ENCODE peak calls at places on chromosomes 4 and X, in four cellular contexts. One of them, this sample, is unnamed.

GRCh38 chr4:160510925-160511324 is 1408.0 kb downstream of the RAPGEF2 start:
- DNase-seq in pancreas: no peak
- DNase-seq in GM13976: no peak
- DNase-seq in astrocyte: peak; percentile 20
- DNase-seq in this sample: no peak

GRCh38 chrX:74422029-74422352 is 698 bp downstream of the SLC16A2 start:
- DNase-seq in pancreas: peak; percentile 56
- DNase-seq in GM13976: no peak
- DNase-seq in astrocyte: no peak
- DNase-seq in this sample: no peak

GRCh38 chr4:6938237-6938636 is 28.6 kb downstream of the TBC1D14 start:
- DNase-seq in pancreas: no peak
- DNase-seq in GM13976: no peak
- DNase-seq in astrocyte: no peak
- DNase-seq in this sample: no peak

GRCh38 chrX:78725257-78725656 is 22.3 kb upstream of the LPAR4 start:
- DNase-seq in pancreas: no peak
- DNase-seq in GM13976: no peak
- DNase-seq in astrocyte: no peak
- DNase-seq in this sample: no peak

GRCh38 chr4:152680988-152681731 is 1.4 kb upstream of the TMEM154 start:
- DNase-seq in pancreas: no peak
- DNase-seq in GM13976: no peak
- DNase-seq in astrocyte: peak; percentile 93
- DNase-seq in this sample: no peak

GRCh38 chr4:478373-478772 is 20.6 kb downstream of the ZNF721 start:
- DNase-seq in pancreas: no peak
- DNase-seq in GM13976: no peak
- DNase-seq in astrocyte: peak; percentile 43
- DNase-seq in this sample: no peak

GRCh38 chr4:6568689-6569332 is 6.2 kb upstream of the MAN2B2 start:
- DNase-seq in pancreas: no peak
- DNase-seq in GM13976: no peak
- DNase-seq in astrocyte: peak; percentile 78
- DNase-seq in this sample: no peak

GRCh38 chr4:2643555-2643954 is 107.1 kb downstream of the FAM193A start:
- DNase-seq in pancreas: no peak
- DNase-seq in GM13976: no peak
- DNase-seq in astrocyte: no peak
- DNase-seq in this sample: no peak

GRCh38 chr4:98469776-98470175 is 188.6 kb downstream of the TSPAN5 start:
- DNase-seq in pancreas: no peak
- DNase-seq in GM13976: no peak
- DNase-seq in astrocyte: no peak
- DNase-seq in this sample: no peak

GRCh38 chr4:78691971-78692814 is 84.0 kb upstream of the BMP2K start:
- DNase-seq in pancreas: no peak
- DNase-seq in GM13976: peak; percentile 32
- DNase-seq in astrocyte: no peak
- DNase-seq in this sample: no peak

GRCh38 chr4:8615366-8615765 is 22.8 kb downstream of the CPZ start:
- DNase-seq in pancreas: peak; percentile 31
- DNase-seq in GM13976: no peak
- DNase-seq in astrocyte: no peak
- DNase-seq in this sample: no peak

GRCh38 chr4:151527699-151528098 is 118.7 kb downstream of the FHIP1A start:
- DNase-seq in pancreas: no peak
- DNase-seq in GM13976: no peak
- DNase-seq in astrocyte: no peak
- DNase-seq in this sample: no peak

GRCh38 chr4:113969935-113970334 is 9.5 kb downstream of the ARSJ start:
- DNase-seq in pancreas: no peak
- DNase-seq in GM13976: no peak
- DNase-seq in astrocyte: peak; percentile 30
- DNase-seq in this sample: no peak

GRCh38 chr4:93829531-93830089 is 1.1 kb downstream of the ATOH1 start:
- DNase-seq in pancreas: no peak
- DNase-seq in GM13976: peak; percentile 37
- DNase-seq in astrocyte: no peak
- DNase-seq in this sample: no peak

GRCh38 chrX:48893556-48894348 is 3.8 kb downstream of the TIMM17B start:
- DNase-seq in pancreas: no peak
- DNase-seq in GM13976: no peak
- DNase-seq in astrocyte: no peak
- DNase-seq in this sample: no peak

GRCh38 chrX:42934020-42934701 is 156.2 kb upstream of the PPP1R2C start:
- DNase-seq in pancreas: no peak
- DNase-seq in GM13976: peak; percentile 7
- DNase-seq in astrocyte: no peak
- DNase-seq in this sample: no peak

GRCh38 chr4:40309250-40309774 is 25.8 kb upstream of the CHRNA9 start:
- DNase-seq in pancreas: peak; percentile 97
- DNase-seq in GM13976: peak; percentile 49
- DNase-seq in astrocyte: peak; percentile 45
- DNase-seq in this sample: peak; percentile 76

GRCh38 chr4:67762091-67762490 is 7.9 kb upstream of the GNRHR start:
- DNase-seq in pancreas: no peak
- DNase-seq in GM13976: peak; percentile 46
- DNase-seq in astrocyte: peak; percentile 56
- DNase-seq in this sample: no peak

GRCh38 chr4:69830529-69831269 is 29.2 kb downstream of the SULT1E1 start:
- DNase-seq in pancreas: no peak
- DNase-seq in GM13976: no peak
- DNase-seq in astrocyte: peak; percentile 6
- DNase-seq in this sample: no peak

GRCh38 chr4:150682126-150682525 is 100.2 kb downstream of the MAB21L2 start:
- DNase-seq in pancreas: no peak
- DNase-seq in GM13976: no peak
- DNase-seq in astrocyte: no peak
- DNase-seq in this sample: no peak

GRCh38 chr4:172974586-172974985 is 194.0 kb upstream of the GALNT7 start:
- DNase-seq in pancreas: no peak
- DNase-seq in GM13976: no peak
- DNase-seq in astrocyte: no peak
- DNase-seq in this sample: no peak

GRCh38 chr4:72975488-72975784 is 94.1 kb downstream of the COX18 start:
- DNase-seq in pancreas: no peak
- DNase-seq in GM13976: no peak
- DNase-seq in astrocyte: peak; percentile 58
- DNase-seq in this sample: no peak

DNA sequence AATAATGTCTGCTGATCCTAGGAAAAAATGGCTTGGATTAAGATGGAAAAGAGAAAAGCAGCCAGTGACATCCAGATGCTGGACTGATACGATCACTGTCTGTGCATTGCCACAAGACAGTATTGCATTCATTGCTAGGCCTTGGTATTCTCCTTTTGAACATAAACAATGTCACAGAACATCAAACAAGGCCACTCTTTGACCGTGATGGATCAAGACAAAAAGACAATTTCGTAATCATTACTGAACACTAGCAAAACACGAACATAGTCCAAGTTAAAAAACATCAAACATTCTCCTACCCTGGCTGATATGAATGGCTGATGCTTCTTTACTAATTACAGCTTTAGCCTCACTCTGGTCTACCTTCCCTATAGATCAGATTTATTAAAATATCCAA is 374.1 kb upstream of the CXorf51B start:
- DNase-seq in pancreas: no peak
- DNase-seq in GM13976: no peak
- DNase-seq in astrocyte: no peak
- DNase-seq in this sample: no peak
- TF ChIP-seq CTCF in pancreas: no peak
- TF ChIP-seq CTCF in GM13976: no peak
- TF ChIP-seq CTCF in astrocyte: no peak
- TF ChIP-seq CTCF in this sample: no peak

GRCh38 chr4:108637856-108638255 is 12.5 kb upstream of the OSTC start:
- DNase-seq in pancreas: no peak
- DNase-seq in GM13976: no peak
- DNase-seq in astrocyte: no peak
- DNase-seq in this sample: no peak
- TF ChIP-seq CTCF in pancreas: no peak
- TF ChIP-seq CTCF in GM13976: no peak
- TF ChIP-seq CTCF in astrocyte: peak; percentile 10
- TF ChIP-seq CTCF in this sample: no peak

GRCh38 chr4:17475481-17475880 is 36.4 kb downstream of the QDPR start:
- DNase-seq in pancreas: no peak
- DNase-seq in GM13976: no peak
- DNase-seq in astrocyte: peak; percentile 9
- DNase-seq in this sample: no peak
- TF ChIP-seq CTCF in pancreas: no peak
- TF ChIP-seq CTCF in GM13976: no peak
- TF ChIP-seq CTCF in astrocyte: no peak
- TF ChIP-seq CTCF in this sample: no peak

DNA sequence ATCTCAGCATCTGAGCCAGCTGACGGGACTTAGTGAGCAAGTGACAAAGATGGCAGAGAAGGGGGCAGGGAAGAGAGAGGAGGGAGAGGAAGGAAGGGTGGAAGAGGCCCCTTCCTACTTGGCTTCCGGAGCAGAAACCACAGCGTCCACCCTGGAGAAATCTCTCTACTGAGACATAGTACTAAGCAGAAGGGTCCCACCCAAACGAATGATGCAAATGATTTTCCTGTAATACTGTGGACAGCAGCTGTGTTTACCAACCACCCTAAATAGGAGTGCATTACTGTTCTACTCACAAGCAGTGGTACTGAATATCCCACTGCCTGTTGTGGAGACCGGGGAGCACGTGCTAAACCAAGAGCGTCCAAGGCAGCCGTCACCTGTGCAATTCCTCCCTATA is 29.4 kb downstream of the DTHD1 start:
- DNase-seq in pancreas: no peak
- DNase-seq in GM13976: no peak
- DNase-seq in astrocyte: no peak
- DNase-seq in this sample: no peak
- TF ChIP-seq CTCF in pancreas: no peak
- TF ChIP-seq CTCF in GM13976: no peak
- TF ChIP-seq CTCF in astrocyte: no peak
- TF ChIP-seq CTCF in this sample: no peak

DNA sequence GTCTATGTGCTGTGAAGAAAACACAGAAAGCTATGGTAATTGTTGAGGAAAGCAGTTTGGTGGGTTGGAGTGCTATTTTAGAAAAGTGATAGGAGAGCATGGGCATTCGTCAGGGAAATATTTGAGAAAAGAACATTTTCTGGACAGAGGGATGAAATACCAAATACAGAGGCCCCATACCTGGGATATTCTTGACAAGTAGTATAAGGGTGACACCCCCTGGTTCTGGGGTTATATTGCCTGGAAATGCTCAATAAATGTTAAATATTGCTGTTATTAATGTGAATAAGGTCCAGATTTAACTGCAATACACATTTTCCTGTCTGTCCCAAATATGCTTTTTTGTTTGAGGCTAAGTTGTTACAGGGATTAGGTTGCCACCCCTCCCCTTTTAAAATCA is 42.9 kb downstream of the WWC2 start:
- DNase-seq in pancreas: no peak
- DNase-seq in GM13976: no peak
- DNase-seq in astrocyte: no peak
- DNase-seq in this sample: no peak
- TF ChIP-seq CTCF in pancreas: no peak
- TF ChIP-seq CTCF in GM13976: no peak
- TF ChIP-seq CTCF in astrocyte: no peak
- TF ChIP-seq CTCF in this sample: no peak

GRCh38 chr4:37434469-37434868 is 189.9 kb downstream of the NWD2 start:
- DNase-seq in pancreas: no peak
- DNase-seq in GM13976: no peak
- DNase-seq in astrocyte: no peak
- DNase-seq in this sample: no peak
- TF ChIP-seq CTCF in pancreas: no peak
- TF ChIP-seq CTCF in GM13976: no peak
- TF ChIP-seq CTCF in astrocyte: no peak
- TF ChIP-seq CTCF in this sample: no peak

DNA sequence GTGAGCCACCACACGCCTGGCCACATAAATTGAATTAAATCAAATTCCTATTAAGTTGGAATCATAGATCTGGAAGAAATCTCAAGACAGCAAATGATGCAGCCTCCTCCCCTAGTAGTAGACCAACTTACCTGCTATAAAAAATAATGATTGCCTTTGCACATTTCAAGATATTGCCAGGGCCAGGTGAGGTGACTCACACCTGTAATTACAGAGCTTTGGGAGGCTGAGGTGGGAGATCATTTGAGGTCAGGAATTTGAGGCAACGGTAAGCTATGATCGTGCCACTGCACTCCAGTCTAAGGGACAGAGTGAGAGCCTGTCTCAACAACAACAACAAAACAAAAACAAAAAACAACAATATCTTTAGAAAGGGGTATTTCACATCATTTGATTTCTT is 17.0 kb upstream of the WWC2 start:
- DNase-seq in pancreas: no peak
- DNase-seq in GM13976: no peak
- DNase-seq in astrocyte: no peak
- DNase-seq in this sample: no peak
- TF ChIP-seq CTCF in pancreas: no peak
- TF ChIP-seq CTCF in GM13976: no peak
- TF ChIP-seq CTCF in astrocyte: no peak
- TF ChIP-seq CTCF in this sample: no peak

GRCh38 chrX:19991350-19991718 is 473 bp upstream of the BCLAF3 start:
- DNase-seq in pancreas: no peak
- DNase-seq in GM13976: no peak
- DNase-seq in astrocyte: no peak
- DNase-seq in this sample: no peak
- TF ChIP-seq CTCF in pancreas: no peak
- TF ChIP-seq CTCF in GM13976: no peak
- TF ChIP-seq CTCF in astrocyte: no peak
- TF ChIP-seq CTCF in this sample: no peak

GRCh38 chrX:109635151-109635550 is 10.2 kb upstream of the KCNE5 start:
- DNase-seq in pancreas: no peak
- DNase-seq in GM13976: no peak
- DNase-seq in astrocyte: no peak
- DNase-seq in this sample: no peak
- TF ChIP-seq CTCF in pancreas: peak; percentile 39
- TF ChIP-seq CTCF in GM13976: no peak
- TF ChIP-seq CTCF in astrocyte: peak; percentile 57
- TF ChIP-seq CTCF in this sample: peak; percentile 50

GRCh38 chr4:147941373-147941772 is 209.5 kb downstream of the ARHGAP10 start:
- DNase-seq in pancreas: no peak
- DNase-seq in GM13976: no peak
- DNase-seq in astrocyte: no peak
- DNase-seq in this sample: no peak
- TF ChIP-seq CTCF in pancreas: no peak
- TF ChIP-seq CTCF in GM13976: no peak
- TF ChIP-seq CTCF in astrocyte: no peak
- TF ChIP-seq CTCF in this sample: no peak

This sample was measured in dorsolateral prefrontal cortex.